ENCODE peak calls at places on chromosomes 4 and X, in eight cellular contexts. One of them, this sample, is unnamed.

GRCh38 chr4:150972592-150972991 is 42.5 kb downstream of the LRBA start:
- DNase-seq in spleen: no peak
- DNase-seq in HCT116: no peak
- DNase-seq in H54: no peak
- DNase-seq in adrenal gland: no peak
- DNase-seq in body of pancreas: no peak
- DNase-seq in A549: no peak
- DNase-seq in GM12892: no peak
- DNase-seq in this sample: no peak

GRCh38 chrX:40109288-40110008 is 11.7 kb upstream of the BCOR start:
- DNase-seq in HCT116: no peak
- DNase-seq in adrenal gland: peak
- DNase-seq in H54: no peak
- DNase-seq in GM12892: no peak
- DNase-seq in body of pancreas: peak
- DNase-seq in A549: peak
- DNase-seq in spleen: peak
- DNase-seq in this sample: peak

GRCh38 chr4:47933798-47934197 is 19.4 kb upstream of the NFXL1 start:
- DNase-seq in HCT116: no peak
- DNase-seq in H54: no peak
- DNase-seq in GM12892: no peak
- DNase-seq in body of pancreas: no peak
- DNase-seq in adrenal gland: no peak
- DNase-seq in A549: peak
- DNase-seq in spleen: no peak
- DNase-seq in this sample: peak

GRCh38 chr4:172858731-172859230 is 309.8 kb upstream of the GALNT7 start:
- DNase-seq in H54: no peak
- DNase-seq in A549: no peak
- DNase-seq in spleen: no peak
- DNase-seq in HCT116: no peak
- DNase-seq in GM12892: no peak
- DNase-seq in adrenal gland: no peak
- DNase-seq in body of pancreas: no peak
- DNase-seq in this sample: no peak

GRCh38 chr4:124591646-124592045 is 120.9 kb downstream of the ANKRD50 start:
- DNase-seq in HCT116: no peak
- DNase-seq in H54: no peak
- DNase-seq in GM12892: no peak
- DNase-seq in adrenal gland: no peak
- DNase-seq in A549: no peak
- DNase-seq in body of pancreas: no peak
- DNase-seq in spleen: no peak
- DNase-seq in this sample: no peak

GRCh38 chr4:46594658-46595057 is 204.7 kb upstream of the GABRA2 start:
- DNase-seq in spleen: no peak
- DNase-seq in A549: no peak
- DNase-seq in GM12892: no peak
- DNase-seq in HCT116: no peak
- DNase-seq in H54: no peak
- DNase-seq in adrenal gland: no peak
- DNase-seq in body of pancreas: no peak
- DNase-seq in this sample: no peak

GRCh38 chr4:169774466-169775445 is 17.0 kb upstream of the HPF1 start:
- DNase-seq in H54: no peak
- DNase-seq in A549: no peak
- DNase-seq in body of pancreas: peak
- DNase-seq in HCT116: no peak
- DNase-seq in GM12892: no peak
- DNase-seq in spleen: peak
- DNase-seq in adrenal gland: peak
- DNase-seq in this sample: peak

GRCh38 chrX:51976503-51976902 is 83.1 kb downstream of the MAGED1 start:
- DNase-seq in A549: no peak
- DNase-seq in H54: no peak
- DNase-seq in body of pancreas: no peak
- DNase-seq in spleen: no peak
- DNase-seq in HCT116: no peak
- DNase-seq in GM12892: no peak
- DNase-seq in adrenal gland: no peak
- DNase-seq in this sample: no peak

GRCh38 chrX:11663875-11664210 is 1.9 kb downstream of the ARHGAP6 start:
- DNase-seq in HCT116: no peak
- DNase-seq in H54: no peak
- DNase-seq in body of pancreas: no peak
- DNase-seq in GM12892: no peak
- DNase-seq in adrenal gland: no peak
- DNase-seq in spleen: no peak
- DNase-seq in A549: no peak
- DNase-seq in this sample: no peak

GRCh38 chr4:173370130-173370476 is 651 bp upstream of the SAP30 start:
- DNase-seq in H54: no peak
- DNase-seq in GM12892: no peak
- DNase-seq in body of pancreas: peak
- DNase-seq in HCT116: no peak
- DNase-seq in spleen: peak
- DNase-seq in adrenal gland: peak
- DNase-seq in A549: peak
- DNase-seq in this sample: peak

GRCh38 chr4:79872738-79873137 is 200.3 kb downstream of the ANTXR2 start:
- DNase-seq in GM12892: no peak
- DNase-seq in body of pancreas: no peak
- DNase-seq in adrenal gland: no peak
- DNase-seq in A549: no peak
- DNase-seq in HCT116: no peak
- DNase-seq in H54: no peak
- DNase-seq in spleen: no peak
- DNase-seq in this sample: no peak

GRCh38 chr4:88831063-88831462 is 133.4 kb upstream of the NAP1L5 start:
- DNase-seq in spleen: no peak
- DNase-seq in GM12892: no peak
- DNase-seq in H54: no peak
- DNase-seq in HCT116: no peak
- DNase-seq in A549: no peak
- DNase-seq in adrenal gland: no peak
- DNase-seq in body of pancreas: no peak
- DNase-seq in this sample: no peak

DNA sequence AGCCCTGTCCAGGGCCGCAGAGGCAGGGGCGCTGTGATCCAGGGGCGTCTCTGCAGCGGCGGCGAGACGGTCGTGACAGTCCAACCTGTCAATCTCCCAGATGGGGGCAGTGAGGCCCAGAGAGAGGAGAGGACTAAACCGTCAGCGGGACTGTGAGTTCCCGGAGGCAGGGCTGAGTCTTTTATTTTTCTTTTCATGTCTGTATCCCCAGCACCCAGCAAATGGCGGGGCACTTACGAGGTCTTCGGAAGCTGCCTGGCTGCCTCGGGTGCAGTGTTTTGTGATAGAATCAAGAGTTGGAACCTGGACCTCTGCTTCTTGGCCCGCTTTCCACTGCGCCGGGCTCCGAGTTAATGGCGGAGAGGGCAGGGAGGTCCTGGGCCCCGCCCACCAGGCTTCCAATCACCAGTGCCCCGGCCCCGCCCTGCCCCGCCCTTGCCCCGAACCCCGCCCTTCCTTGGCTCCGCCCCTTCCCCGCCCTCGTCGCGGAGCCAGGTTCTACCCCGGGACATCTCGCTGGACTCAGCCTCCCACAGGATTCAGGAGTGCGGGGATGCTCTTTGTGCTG is 35.3 kb upstream of the GRPEL1 start:
- DNase-seq in H54: peak
- DNase-seq in A549: peak
- DNase-seq in body of pancreas: peak
- DNase-seq in spleen: peak
- DNase-seq in HCT116: peak
- DNase-seq in GM12892: peak
- DNase-seq in adrenal gland: peak
- DNase-seq in this sample: peak
- TF ChIP-seq POLR2A in H54: peak
- TF ChIP-seq POLR2A in A549: peak
- TF ChIP-seq POLR2A in body of pancreas: peak
- TF ChIP-seq POLR2A in spleen: peak
- TF ChIP-seq POLR2A in HCT116: peak
- TF ChIP-seq POLR2A in GM12892: peak
- TF ChIP-seq POLR2A in adrenal gland: no peak
- TF ChIP-seq POLR2A in this sample: no peak

GRCh38 chrX:48578661-48579128 is 4.4 kb downstream of the RBM3 start:
- DNase-seq in GM12892: no peak
- DNase-seq in H54: no peak
- DNase-seq in A549: no peak
- DNase-seq in body of pancreas: no peak
- DNase-seq in HCT116: no peak
- DNase-seq in spleen: no peak
- DNase-seq in adrenal gland: no peak
- DNase-seq in this sample: no peak

GRCh38 chrX:48575642-48576041 is 1.4 kb downstream of the RBM3 start:
- DNase-seq in GM12892: no peak
- DNase-seq in adrenal gland: no peak
- DNase-seq in HCT116: no peak
- DNase-seq in spleen: no peak
- DNase-seq in H54: no peak
- DNase-seq in A549: no peak
- DNase-seq in body of pancreas: no peak
- DNase-seq in this sample: no peak

GRCh38 chrX:48576108-48576507 is 1.8 kb downstream of the RBM3 start:
- DNase-seq in A549: no peak
- DNase-seq in adrenal gland: no peak
- DNase-seq in HCT116: no peak
- DNase-seq in body of pancreas: no peak
- DNase-seq in spleen: no peak
- DNase-seq in GM12892: no peak
- DNase-seq in H54: no peak
- DNase-seq in this sample: no peak

GRCh38 chrX:48573690-48574269 is 504 bp upstream of the RBM3 start:
- DNase-seq in HCT116: no peak
- DNase-seq in H54: no peak
- DNase-seq in body of pancreas: peak
- DNase-seq in A549: peak
- DNase-seq in GM12892: no peak
- DNase-seq in adrenal gland: peak
- DNase-seq in spleen: peak
- DNase-seq in this sample: no peak

DNA sequence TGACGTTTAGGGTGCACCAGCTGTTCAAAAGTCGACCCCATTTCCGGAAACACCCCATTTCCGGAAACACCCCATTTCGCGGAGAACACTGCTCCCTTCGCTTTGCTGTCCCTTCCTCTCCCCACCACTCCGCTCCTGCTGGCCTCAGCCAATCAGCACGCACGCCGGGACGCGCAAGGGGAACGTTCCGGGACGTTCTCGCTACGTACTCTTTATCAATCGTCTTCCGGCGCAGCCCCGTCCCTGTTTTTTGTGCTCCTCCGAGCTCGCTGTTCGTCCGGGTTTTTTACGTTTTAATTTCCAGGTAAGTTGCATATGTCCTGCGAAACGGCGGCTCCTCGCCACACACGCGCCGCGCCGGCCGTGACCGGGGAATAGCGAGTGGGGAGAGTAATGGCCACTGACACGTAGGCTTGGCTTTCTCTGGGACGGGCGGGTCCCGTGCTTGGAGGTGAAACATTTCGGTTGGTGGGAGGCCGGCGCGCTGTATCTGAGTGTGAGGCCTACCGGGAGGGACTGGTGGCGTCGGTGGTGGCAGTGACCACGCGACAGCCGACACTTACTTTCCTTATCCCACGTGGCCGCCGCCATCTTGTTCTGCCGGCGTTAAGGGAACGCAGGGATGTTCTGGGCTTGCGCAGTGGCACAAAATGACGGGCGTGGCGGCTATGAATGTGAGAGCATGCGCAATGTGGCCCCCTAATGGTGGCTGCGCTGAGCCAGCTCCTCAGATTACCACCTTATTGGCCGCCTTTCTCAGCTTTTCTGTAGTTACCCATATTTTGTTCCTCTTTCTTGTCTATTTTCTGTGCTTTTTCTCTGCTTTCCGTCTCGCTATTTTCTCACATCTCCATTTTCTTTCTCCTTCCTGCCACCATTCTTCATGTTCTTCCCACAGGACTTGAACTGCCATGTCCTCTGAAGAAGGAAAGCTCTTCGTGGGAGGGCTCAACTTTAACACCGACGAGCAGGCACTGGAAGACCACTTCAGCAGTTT is at the start of gene RBM3:
- DNase-seq in A549: peak
- DNase-seq in H54: peak
- DNase-seq in HCT116: peak
- DNase-seq in adrenal gland: peak
- DNase-seq in body of pancreas: peak
- DNase-seq in spleen: peak
- DNase-seq in GM12892: peak
- DNase-seq in this sample: peak
- TF ChIP-seq POLR2A in A549: peak
- TF ChIP-seq POLR2A in H54: peak
- TF ChIP-seq POLR2A in HCT116: peak
- TF ChIP-seq POLR2A in adrenal gland: peak
- TF ChIP-seq POLR2A in body of pancreas: peak
- TF ChIP-seq POLR2A in spleen: peak
- TF ChIP-seq POLR2A in GM12892: peak
- TF ChIP-seq POLR2A in this sample: peak

GRCh38 chrX:150362599-150363481 is at the start of gene MAMLD1:
- DNase-seq in H54: no peak
- DNase-seq in GM12892: no peak
- DNase-seq in A549: peak
- DNase-seq in body of pancreas: peak
- DNase-seq in spleen: peak
- DNase-seq in adrenal gland: peak
- DNase-seq in HCT116: peak
- DNase-seq in this sample: peak
- TF ChIP-seq POLR2A in H54: peak
- TF ChIP-seq POLR2A in GM12892: no peak
- TF ChIP-seq POLR2A in A549: peak
- TF ChIP-seq POLR2A in body of pancreas: peak
- TF ChIP-seq POLR2A in spleen: no peak
- TF ChIP-seq POLR2A in adrenal gland: peak
- TF ChIP-seq POLR2A in HCT116: no peak
- TF ChIP-seq POLR2A in this sample: peak

GRCh38 chr4:84582988-84583870 is at the start of gene CDS1:
- DNase-seq in GM12892: peak
- DNase-seq in HCT116: no peak
- DNase-seq in A549: peak
- DNase-seq in adrenal gland: peak
- DNase-seq in body of pancreas: peak
- DNase-seq in H54: no peak
- DNase-seq in spleen: peak
- DNase-seq in this sample: no peak
- TF ChIP-seq POLR2A in GM12892: no peak
- TF ChIP-seq POLR2A in HCT116: no peak
- TF ChIP-seq POLR2A in A549: no peak
- TF ChIP-seq POLR2A in adrenal gland: no peak
- TF ChIP-seq POLR2A in body of pancreas: peak
- TF ChIP-seq POLR2A in H54: no peak
- TF ChIP-seq POLR2A in spleen: no peak
- TF ChIP-seq POLR2A in this sample: no peak

This sample was measured in erythroblast.